ENCODE peak calls at places on chromosomes 4 and X, in seven cellular contexts. W is adipocyte, U is ascending aorta, O is heart left ventricle, V is IMR-90, C is hepatocyte, G is breast epithelium. D is an unnamed sample.
A peak's percentile ranks its signal among the peaks of the same experiment; 100 is the strongest.

GRCh38 chr4:105641876-105642275 is 66.6 kb downstream of the INTS12 start:
- DNase-seq in W (no peak), U (no peak), O (no peak), V (no peak), C (no peak), G (no peak), D (no peak)

GRCh38 chr4:8777320-8778196 is 94.1 kb downstream of the HMX1 start:
- DNase-seq in W (no peak), U (no peak), O (peak; percentile 8), V (no peak), C (no peak), G (no peak), D (no peak)

GRCh38 chrX:16643160-16643559 is 6.8 kb upstream of the S100G start:
- DNase-seq in W (peak; percentile 71), U (no peak), O (no peak), V (peak; percentile 75), C (no peak), G (no peak), D (no peak)

GRCh38 chrX:14630724-14631123 is 101.4 kb downstream of the GLRA2 start:
- DNase-seq in W (no peak), U (no peak), O (no peak), V (no peak), C (no peak), G (no peak), D (no peak)

GRCh38 chrX:154366666-154367055 is 7.8 kb downstream of the FLNA start:
- DNase-seq in W (no peak), U (no peak), O (peak; percentile 71), V (no peak), C (no peak), G (no peak), D (no peak)

GRCh38 chr4:37792241-37792640 is 34.2 kb upstream of the PGM2 start:
- DNase-seq in W (no peak), U (no peak), O (no peak), V (no peak), C (no peak), G (no peak), D (no peak)

GRCh38 chr4:24589448-24589847 is 5.1 kb upstream of the DHX15 start:
- DNase-seq in W (no peak), U (no peak), O (no peak), V (no peak), C (no peak), G (no peak), D (no peak)

GRCh38 chr4:22458112-22458511 is 57.8 kb downstream of the ADGRA3 start:
- DNase-seq in W (no peak), U (no peak), O (no peak), V (no peak), C (peak; percentile 25), G (no peak), D (no peak)

GRCh38 chr4:115154826-115155225 is 41.4 kb upstream of the NDST4 start:
- DNase-seq in W (peak; percentile 57), U (no peak), O (no peak), V (no peak), C (no peak), G (no peak), D (no peak)

GRCh38 chr4:171983935-171984805 is 171.0 kb downstream of the GALNTL6 start:
- DNase-seq in W (no peak), U (no peak), O (no peak), V (no peak), C (peak; percentile 6), G (no peak), D (no peak)

GRCh38 chr4:171979461-171979860 is 166.3 kb downstream of the GALNTL6 start:
- DNase-seq in W (peak; percentile 32), U (no peak), O (no peak), V (no peak), C (no peak), G (no peak), D (no peak)

GRCh38 chr4:171985129-171985528 is 171.9 kb downstream of the GALNTL6 start:
- DNase-seq in W (no peak), U (no peak), O (no peak), V (no peak), C (no peak), G (no peak), D (no peak)

DNA sequence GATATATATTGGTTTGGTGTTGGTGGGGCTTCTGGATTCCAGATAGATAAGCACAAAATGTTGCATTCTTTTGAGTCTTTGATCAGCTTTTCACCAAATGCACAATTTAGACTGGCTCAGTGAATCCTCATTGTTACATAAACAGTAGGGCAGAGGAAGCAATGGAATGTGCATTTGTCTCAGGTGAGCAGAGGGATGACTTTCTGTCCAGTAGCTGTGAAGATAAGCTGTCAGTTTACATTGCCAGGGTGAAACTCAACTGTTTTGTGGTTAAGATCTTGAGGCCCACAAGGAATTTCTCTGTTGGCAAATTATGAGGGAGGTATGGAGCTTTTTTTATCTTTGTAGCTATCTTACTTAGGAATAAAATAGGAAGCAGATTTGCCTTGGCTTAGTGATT is 168.0 kb downstream of the GALNTL6 start:
- DNase-seq in W (no peak), U (no peak), O (no peak), V (no peak), C (no peak), G (no peak), D (no peak)
- H3K9me3 ChIP-seq in W (no peaks in the 10 kb centered on the region), U (no peaks in the 10 kb centered on the region), O (no peaks in the 10 kb centered on the region), V (peaks cover 8% of the 10 kb centered on the region), C (no peaks in the 10 kb centered on the region), G (no peaks in the 10 kb centered on the region), D (no peaks in the 10 kb centered on the region)

GRCh38 chr4:20196476-20196875 is 55.2 kb upstream of the SLIT2 start:
- DNase-seq in W (no peak), U (no peak), O (no peak), V (peak; percentile 32), C (no peak), G (no peak), D (no peak)

GRCh38 chr4:20192754-20193521 is 58.8 kb upstream of the SLIT2 start:
- DNase-seq in W (peak; percentile 36), U (no peak), O (no peak), V (peak; percentile 59), C (no peak), G (no peak), D (no peak)

GRCh38 chr4:20193522-20193902 is 58.2 kb upstream of the SLIT2 start:
- DNase-seq in W (no peak), U (no peak), O (no peak), V (no peak), C (no peak), G (no peak), D (no peak)

GRCh38 chr4:20194079-20195013 is 57.4 kb upstream of the SLIT2 start:
- DNase-seq in W (peak; percentile 90), U (no peak), O (no peak), V (peak; percentile 91), C (no peak), G (no peak), D (no peak)

DNA sequence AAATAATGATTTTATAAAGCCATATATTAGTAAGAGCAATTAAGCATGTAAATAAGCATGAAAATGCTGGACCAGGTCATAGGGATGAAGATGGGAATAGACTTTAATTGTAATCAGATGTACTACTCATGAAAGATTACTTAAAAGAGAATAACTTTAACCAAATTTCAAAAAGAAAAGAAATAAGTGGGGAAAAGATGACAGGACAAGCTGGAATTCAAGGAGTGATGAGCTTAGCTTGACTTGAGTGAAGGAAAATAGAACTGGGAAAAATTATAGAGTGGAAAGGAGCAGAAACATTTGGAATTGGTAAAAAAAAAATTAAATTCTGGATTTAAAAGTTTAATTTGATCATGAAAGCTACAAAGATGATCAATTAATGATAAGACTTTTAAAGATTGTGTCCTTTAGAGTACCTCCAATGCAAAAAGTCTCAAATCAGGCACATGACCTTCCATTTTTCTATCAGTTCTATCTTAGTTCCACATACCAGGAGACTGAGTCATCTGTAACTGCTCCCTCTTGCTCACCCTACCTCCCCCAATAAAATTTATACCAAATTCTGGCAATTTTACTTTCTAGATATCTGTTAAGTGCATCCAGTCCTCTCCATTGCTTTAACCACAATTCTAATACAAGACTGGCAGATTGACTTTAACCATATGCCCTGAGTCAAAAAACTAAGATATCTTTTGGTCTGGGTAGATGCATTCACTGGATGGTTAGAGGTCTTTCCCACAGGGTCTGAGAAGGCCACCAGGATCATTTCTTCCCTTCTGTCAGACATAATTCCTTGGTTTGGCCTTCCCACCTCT is 56.4 kb upstream of the SLIT2 start:
- DNase-seq in W (peak; percentile 32), U (no peak), O (no peak), V (peak; percentile 44), C (no peak), G (no peak), D (no peak)
- H3K9me3 ChIP-seq in W (no peaks in the 10 kb centered on the region), U (no peaks in the 10 kb centered on the region), O (peaks cover 3% of the 10 kb centered on the region), V (peaks cover 2% of the 10 kb centered on the region), C (no peaks in the 10 kb centered on the region), G (no peaks in the 10 kb centered on the region), D (peaks cover 5% of the 10 kb centered on the region)

GRCh38 chr4:18318682-18319410 is 297.3 kb upstream of the LCORL start:
- DNase-seq in W (peak; percentile 0), U (no peak), O (peak; percentile 40), V (no peak), C (no peak), G (no peak), D (no peak)

GRCh38 chr4:18319456-18319855 is 297.9 kb upstream of the LCORL start:
- DNase-seq in W (no peak), U (no peak), O (no peak), V (no peak), C (no peak), G (no peak), D (no peak)

GRCh38 chr4:18322111-18322510 is 300.6 kb upstream of the LCORL start:
- DNase-seq in W (no peak), U (no peak), O (no peak), V (no peak), C (no peak), G (no peak), D (no peak)
- H3K9me3 ChIP-seq in W (no peaks in the 10 kb centered on the region), U (no peaks in the 10 kb centered on the region), O (no peaks in the 10 kb centered on the region), V (peaks cover 15% of the 10 kb centered on the region), C (no peaks in the 10 kb centered on the region), G (no peaks in the 10 kb centered on the region), D (no peaks in the 10 kb centered on the region)

GRCh38 chr4:187711586-187711985 is 284.0 kb upstream of the ZFP42 start:
- DNase-seq in W (no peak), U (no peak), O (no peak), V (no peak), C (no peak), G (no peak), D (no peak)
- H3K9me3 ChIP-seq in W (peaks cover 10% of the 10 kb centered on the region), U (peaks cover 8% of the 10 kb centered on the region), O (peaks cover 25% of the 10 kb centered on the region), V (no peaks in the 10 kb centered on the region), C (peaks cover 4% of the 10 kb centered on the region), G (peaks cover 12% of the 10 kb centered on the region), D (peaks cover 7% of the 10 kb centered on the region)

GRCh38 chrX:57103489-57103888 is 17.9 kb downstream of the SPIN2B start:
- DNase-seq in W (no peak), U (no peak), O (no peak), V (no peak), C (no peak), G (no peak), D (no peak)
- H3K9me3 ChIP-seq in W (peaks cover 30% of the 10 kb centered on the region), U (no peaks in the 10 kb centered on the region), O (peaks cover 9% of the 10 kb centered on the region), V (no peaks in the 10 kb centered on the region), C (peaks cover 6% of the 10 kb centered on the region), G (peaks cover 8% of the 10 kb centered on the region), D (no peaks in the 10 kb centered on the region)

GRCh38 chrX:147072747-147073146 is 258.2 kb upstream of the CXorf51A start:
- DNase-seq in W (no peak), U (no peak), O (no peak), V (no peak), C (no peak), G (no peak), D (no peak)
- H3K9me3 ChIP-seq in W (no peaks in the 10 kb centered on the region), U (no peaks in the 10 kb centered on the region), O (no peaks in the 10 kb centered on the region), V (peaks cover 2% of the 10 kb centered on the region), C (no peaks in the 10 kb centered on the region), G (no peaks in the 10 kb centered on the region), D (no peaks in the 10 kb centered on the region)